ENCODE peak calls at places on chromosomes 13 and 19, in five cellular contexts. G is heart left ventricle; T is upper lobe of right lung; U is CD8-positive, alpha-beta T cell; N is H9. O is an unnamed sample.
A peak's percentile ranks its signal among the peaks of the same experiment; 100 is the strongest.

GRCh38 chr19:33260628-33261418 is 35.2 kb upstream of the SLC7A10 start:
- DNase-seq in G (peak; percentile 46), T (peak; percentile 84), U (no peak), N (no peak), O (no peak)

GRCh38 chr19:29596080-29596479 is 10.0 kb upstream of the POP4 start:
- DNase-seq in G (no peak), T (no peak), U (no peak), N (no peak), O (no peak)

GRCh38 chr13:84192125-84192524 is 309.9 kb upstream of the SLITRK1 start:
- DNase-seq in G (no peak), T (no peak), U (no peak), N (no peak), O (peak; percentile 0)

GRCh38 chr13:74134777-74135305 is 637 bp upstream of the KLF12 start:
- DNase-seq in G (peak; percentile 66), T (peak; percentile 85), U (peak; percentile 65), N (no peak), O (no peak)

GRCh38 chr19:10769533-10770491 is 51.9 kb downstream of the DNM2 start:
- DNase-seq in G (peak; percentile 84), T (no peak), U (no peak), N (no peak), O (no peak)

GRCh38 chr19:49061000-49061399 is 3.5 kb upstream of the CGB7 start:
- DNase-seq in G (no peak), T (no peak), U (no peak), N (no peak), O (no peak)

GRCh38 chr13:114063545-114064515 is 68.6 kb downstream of the RASA3 start:
- DNase-seq in G (peak; percentile 48), T (peak; percentile 86), U (peak; percentile 38), N (no peak), O (peak; percentile 20)

GRCh38 chr19:50239916-50240585 is 36.6 kb downstream of the MYH14 start:
- DNase-seq in G (no peak), T (no peak), U (no peak), N (no peak), O (peak; percentile 4)

GRCh38 chr13:108877300-108877699 is 247.9 kb downstream of the MYO16 start:
- DNase-seq in G (no peak), T (no peak), U (no peak), N (no peak), O (no peak)

GRCh38 chr13:23741879-23742510 is 147.2 kb downstream of the MIPEP start:
- DNase-seq in G (no peak), T (no peak), U (no peak), N (peak; percentile 66), O (no peak)

GRCh38 chr13:41064493-41064892 is 3.2 kb downstream of the WBP4 start:
- DNase-seq in G (no peak), T (no peak), U (no peak), N (no peak), O (peak; percentile 53)

GRCh38 chr13:95020298-95020987 is 280.8 kb downstream of the ABCC4 start:
- DNase-seq in G (no peak), T (no peak), U (no peak), N (no peak), O (no peak)

GRCh38 chr19:11236324-11237301 is 2.8 kb upstream of the ANGPTL8 start:
- DNase-seq in G (no peak), T (no peak), U (no peak), N (no peak), O (no peak)

GRCh38 chr13:51825165-51825592 is 19.8 kb downstream of the TMEM272 start:
- DNase-seq in G (no peak), T (no peak), U (no peak), N (no peak), O (no peak)

GRCh38 chr13:72004236-72004635 is 137.2 kb upstream of the DACH1 start:
- DNase-seq in G (no peak), T (no peak), U (no peak), N (no peak), O (no peak)

GRCh38 chr13:114151565-114152284 is 19.3 kb upstream of the RASA3 start:
- DNase-seq in G (no peak), T (peak; percentile 87), U (peak; percentile 61), N (no peak), O (no peak)

GRCh38 chr13:23433171-23434153 is at the start of gene SACS:
- DNase-seq in G (no peak), T (no peak), U (no peak), N (peak; percentile 86), O (no peak)

GRCh38 chr13:43785681-43786471 is 896 bp downstream of the ENOX1 start:
- DNase-seq in G (peak; percentile 89), T (peak; percentile 70), U (no peak), N (peak; percentile 73), O (no peak)

GRCh38 chr19:5083547-5083965 is 114.6 kb downstream of the KDM4B start:
- DNase-seq in G (peak; percentile 39), T (no peak), U (no peak), N (no peak), O (no peak)

GRCh38 chr19:5085566-5085965 is 116.7 kb downstream of the KDM4B start:
- DNase-seq in G (no peak), T (no peak), U (no peak), N (no peak), O (no peak)

GRCh38 chr19:5089283-5089682 is 120.4 kb downstream of the KDM4B start:
- DNase-seq in G (no peak), T (no peak), U (no peak), N (no peak), O (no peak)

GRCh38 chr19:5086232-5086631 is 117.3 kb downstream of the KDM4B start:
- DNase-seq in G (no peak), T (no peak), U (no peak), N (no peak), O (no peak)

GRCh38 chr19:5086725-5087439 is 118.0 kb downstream of the KDM4B start:
- DNase-seq in G (no peak), T (no peak), U (no peak), N (peak; percentile 91), O (no peak)
- TF ChIP-seq CTCF in G (no peak), T (no peak), U (no peak), N (peak; percentile 66), O (no peak)

GRCh38 chr13:96053003-96053703 is at the start of gene UGGT2:
- DNase-seq in G (peak; percentile 95), T (peak; percentile 98), U (no peak), N (peak; percentile 91), O (peak; percentile 76)
- TF ChIP-seq CTCF in G (no peak), T (no peak), U (no peak), N (no peak), O (no peak)

GRCh38 chr19:39342647-39343305 is 555 bp downstream of the SAMD4B start:
- DNase-seq in G (no peak), T (peak; percentile 72), U (no peak), N (no peak), O (no peak)

GRCh38 chr19:39345956-39346355 is 3.7 kb downstream of the SAMD4B start:
- DNase-seq in G (no peak), T (no peak), U (no peak), N (no peak), O (no peak)

GRCh38 chr19:39339636-39340035 is 2.6 kb upstream of the SAMD4B start:
- DNase-seq in G (no peak), T (no peak), U (no peak), N (no peak), O (no peak)

GRCh38 chr19:39341720-39342604 is at the start of gene SAMD4B:
- DNase-seq in G (peak; percentile 100), T (peak; percentile 100), U (peak; percentile 99), N (peak; percentile 99), O (peak; percentile 83)

GRCh38 chr19:39341122-39341719 is 1.0 kb upstream of the SAMD4B start:
- DNase-seq in G (peak; percentile 29), T (no peak), U (no peak), N (peak; percentile 58), O (no peak)
- TF ChIP-seq CTCF in G (no peak), T (no peak), U (no peak), N (no peak), O (no peak)

GRCh38 chr19:58351558-58351878 is 1.8 kb downstream of the A1BG start:
- DNase-seq in G (no peak), T (no peak), U (no peak), N (no peak), O (no peak)
- TF ChIP-seq CTCF in G (no peak), T (no peak), U (no peak), N (no peak), O (no peak)

GRCh38 chr13:34588362-34588761 is 353.7 kb upstream of the NBEA start:
- DNase-seq in G (no peak), T (no peak), U (no peak), N (no peak), O (no peak)

GRCh38 chr13:34589581-34589980 is 352.5 kb upstream of the NBEA start:
- DNase-seq in G (no peak), T (no peak), U (no peak), N (no peak), O (no peak)

GRCh38 chr13:34594507-34594906 is 347.6 kb upstream of the NBEA start:
- DNase-seq in G (no peak), T (no peak), U (no peak), N (no peak), O (no peak)

GRCh38 chr13:34591801-34592454 is 350.1 kb upstream of the NBEA start:
- DNase-seq in G (peak; percentile 17), T (no peak), U (no peak), N (no peak), O (no peak)

GRCh38 chr13:34591163-34591562 is 350.9 kb upstream of the NBEA start:
- DNase-seq in G (no peak), T (no peak), U (no peak), N (no peak), O (no peak)
- TF ChIP-seq CTCF in G (no peak), T (no peak), U (no peak), N (no peak), O (no peak)

DNA sequence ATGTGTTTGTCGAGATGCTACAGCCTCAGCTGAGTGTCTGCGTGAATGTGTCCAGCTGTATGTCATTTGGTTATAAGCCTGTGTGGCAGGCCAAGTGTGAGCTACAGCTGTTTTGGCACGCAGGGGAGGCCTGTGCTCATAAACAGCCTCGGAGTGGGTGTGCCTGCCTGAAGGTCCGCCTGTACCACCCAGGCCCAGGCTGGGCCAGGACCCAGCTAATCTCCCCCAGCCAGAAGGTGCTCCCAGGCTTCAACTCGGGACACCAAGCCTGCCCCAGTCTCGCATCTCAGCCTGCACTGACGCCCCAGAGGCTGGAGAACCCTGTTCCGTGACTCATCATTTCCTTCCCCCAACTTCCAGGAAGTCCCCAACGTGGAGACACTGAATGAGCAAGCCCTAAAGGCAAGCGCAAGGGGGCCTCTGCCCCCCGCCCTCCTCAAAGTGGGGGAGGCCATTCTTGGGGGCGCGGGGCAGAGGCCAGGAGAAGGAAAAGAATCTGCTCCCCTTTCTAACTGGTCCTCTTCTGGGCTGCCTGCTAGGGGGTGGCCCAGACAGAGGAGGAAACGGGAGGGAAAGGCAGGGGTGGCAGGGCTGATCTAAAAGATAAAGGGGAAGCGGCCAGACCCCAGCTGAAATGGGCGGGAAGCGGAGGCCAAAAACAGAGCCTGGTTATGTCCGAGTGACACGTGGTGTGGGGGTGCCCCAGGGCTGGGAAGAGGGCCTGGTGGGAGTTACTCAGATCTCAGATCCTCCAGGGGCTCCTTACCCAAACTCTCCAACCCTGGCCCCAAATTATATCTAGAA is 2.0 kb downstream of the SLC1A5 start:
- DNase-seq in G (peak; percentile 70), T (peak; percentile 86), U (peak; percentile 83), N (no peak), O (no peak)
- TF ChIP-seq CTCF in G (no peak), T (no peak), U (no peak), N (no peak), O (no peak)

O was measured in HFF-Myc.